ENCODE peak calls at places on chromosomes 11 and 22, in ten cellular contexts. One of them, this sample, is unnamed.

GRCh38 chr11:23903044-23903704 is 593.7 kb upstream of the LUZP2 start:
- DNase-seq in lower lobe of right lung: no peak
- DNase-seq in progenitor cell of endocrine pancreas: no peak
- DNase-seq in LNCaP clone FGC: no peak
- DNase-seq in fibroblast of lung: peak; percentile 96
- DNase-seq in fibroblast of villous mesenchyme: peak; percentile 57
- DNase-seq in AG10803: peak; percentile 80
- DNase-seq in mucosa of descending colon: no peak
- DNase-seq in neural crest cell: no peak
- DNase-seq in nephron progenitor cell: no peak
- DNase-seq in this sample: no peak

GRCh38 chr11:10298342-10298741 is 4.3 kb upstream of the SBF2 start:
- DNase-seq in lower lobe of right lung: no peak
- DNase-seq in neural crest cell: no peak
- DNase-seq in nephron progenitor cell: no peak
- DNase-seq in progenitor cell of endocrine pancreas: no peak
- DNase-seq in fibroblast of villous mesenchyme: peak; percentile 92
- DNase-seq in fibroblast of lung: peak; percentile 97
- DNase-seq in LNCaP clone FGC: no peak
- DNase-seq in AG10803: peak; percentile 85
- DNase-seq in mucosa of descending colon: no peak
- DNase-seq in this sample: no peak

GRCh38 chr22:44741929-44742328 is 10.4 kb upstream of the ARHGAP8 start:
- DNase-seq in AG10803: no peak
- DNase-seq in neural crest cell: no peak
- DNase-seq in LNCaP clone FGC: peak; percentile 70
- DNase-seq in fibroblast of villous mesenchyme: no peak
- DNase-seq in progenitor cell of endocrine pancreas: no peak
- DNase-seq in mucosa of descending colon: peak; percentile 18
- DNase-seq in nephron progenitor cell: no peak
- DNase-seq in fibroblast of lung: no peak
- DNase-seq in lower lobe of right lung: no peak
- DNase-seq in this sample: no peak

GRCh38 chr11:65112226-65112550 is 516 bp downstream of the TM7SF2 start:
- DNase-seq in nephron progenitor cell: peak; percentile 56
- DNase-seq in lower lobe of right lung: no peak
- DNase-seq in fibroblast of villous mesenchyme: no peak
- DNase-seq in fibroblast of lung: no peak
- DNase-seq in progenitor cell of endocrine pancreas: no peak
- DNase-seq in LNCaP clone FGC: no peak
- DNase-seq in mucosa of descending colon: no peak
- DNase-seq in neural crest cell: no peak
- DNase-seq in AG10803: no peak
- DNase-seq in this sample: no peak

GRCh38 chr11:114102993-114103896 is 43.7 kb downstream of the ZBTB16 start:
- DNase-seq in fibroblast of villous mesenchyme: no peak
- DNase-seq in lower lobe of right lung: no peak
- DNase-seq in fibroblast of lung: no peak
- DNase-seq in AG10803: no peak
- DNase-seq in progenitor cell of endocrine pancreas: no peak
- DNase-seq in neural crest cell: no peak
- DNase-seq in LNCaP clone FGC: no peak
- DNase-seq in nephron progenitor cell: no peak
- DNase-seq in mucosa of descending colon: no peak
- DNase-seq in this sample: no peak

GRCh38 chr22:37303821-37304274 is 21.5 kb downstream of the CYTH4 start:
- DNase-seq in AG10803: peak; percentile 83
- DNase-seq in fibroblast of lung: peak; percentile 92
- DNase-seq in mucosa of descending colon: no peak
- DNase-seq in nephron progenitor cell: no peak
- DNase-seq in fibroblast of villous mesenchyme: peak; percentile 89
- DNase-seq in neural crest cell: no peak
- DNase-seq in LNCaP clone FGC: no peak
- DNase-seq in progenitor cell of endocrine pancreas: no peak
- DNase-seq in lower lobe of right lung: peak; percentile 66
- DNase-seq in this sample: peak; percentile 98

GRCh38 chr11:33294797-33295196 is 37.6 kb downstream of the HIPK3 start:
- DNase-seq in fibroblast of villous mesenchyme: no peak
- DNase-seq in lower lobe of right lung: no peak
- DNase-seq in AG10803: no peak
- DNase-seq in progenitor cell of endocrine pancreas: no peak
- DNase-seq in nephron progenitor cell: no peak
- DNase-seq in mucosa of descending colon: no peak
- DNase-seq in fibroblast of lung: no peak
- DNase-seq in LNCaP clone FGC: no peak
- DNase-seq in neural crest cell: no peak
- DNase-seq in this sample: no peak

GRCh38 chr11:90783111-90783510 is 560.3 kb upstream of the CHORDC1 start:
- DNase-seq in nephron progenitor cell: no peak
- DNase-seq in fibroblast of lung: no peak
- DNase-seq in neural crest cell: no peak
- DNase-seq in mucosa of descending colon: no peak
- DNase-seq in AG10803: no peak
- DNase-seq in fibroblast of villous mesenchyme: no peak
- DNase-seq in progenitor cell of endocrine pancreas: no peak
- DNase-seq in lower lobe of right lung: no peak
- DNase-seq in LNCaP clone FGC: no peak
- DNase-seq in this sample: no peak

GRCh38 chr22:48546653-48547424 is 1280.8 kb downstream of the BRD1 start:
- DNase-seq in fibroblast of villous mesenchyme: no peak
- DNase-seq in LNCaP clone FGC: no peak
- DNase-seq in AG10803: no peak
- DNase-seq in fibroblast of lung: no peak
- DNase-seq in neural crest cell: no peak
- DNase-seq in mucosa of descending colon: no peak
- DNase-seq in lower lobe of right lung: no peak
- DNase-seq in progenitor cell of endocrine pancreas: no peak
- DNase-seq in nephron progenitor cell: no peak
- DNase-seq in this sample: no peak

GRCh38 chr11:74989269-74989655 is 529 bp downstream of the NEU3 start:
- DNase-seq in lower lobe of right lung: no peak
- DNase-seq in fibroblast of villous mesenchyme: no peak
- DNase-seq in nephron progenitor cell: no peak
- DNase-seq in fibroblast of lung: peak; percentile 10
- DNase-seq in mucosa of descending colon: no peak
- DNase-seq in progenitor cell of endocrine pancreas: no peak
- DNase-seq in LNCaP clone FGC: no peak
- DNase-seq in AG10803: no peak
- DNase-seq in neural crest cell: no peak
- DNase-seq in this sample: no peak

GRCh38 chr22:29748248-29748893 is 18.4 kb downstream of the ZMAT5 start:
- DNase-seq in progenitor cell of endocrine pancreas: no peak
- DNase-seq in fibroblast of lung: no peak
- DNase-seq in mucosa of descending colon: no peak
- DNase-seq in lower lobe of right lung: no peak
- DNase-seq in LNCaP clone FGC: no peak
- DNase-seq in AG10803: no peak
- DNase-seq in neural crest cell: no peak
- DNase-seq in nephron progenitor cell: no peak
- DNase-seq in fibroblast of villous mesenchyme: no peak
- DNase-seq in this sample: no peak

GRCh38 chr11:6655020-6655789 is 404 bp downstream of the DCHS1 start:
- DNase-seq in nephron progenitor cell: peak; percentile 62
- DNase-seq in LNCaP clone FGC: no peak
- DNase-seq in mucosa of descending colon: peak; percentile 54
- DNase-seq in neural crest cell: no peak
- DNase-seq in fibroblast of lung: no peak
- DNase-seq in progenitor cell of endocrine pancreas: peak; percentile 31
- DNase-seq in lower lobe of right lung: no peak
- DNase-seq in fibroblast of villous mesenchyme: no peak
- DNase-seq in AG10803: peak; percentile 15
- DNase-seq in this sample: peak; percentile 57

GRCh38 chr11:86440305-86440716 is 65.6 kb downstream of the CCDC81 start:
- DNase-seq in progenitor cell of endocrine pancreas: no peak
- DNase-seq in AG10803: peak; percentile 79
- DNase-seq in fibroblast of lung: peak; percentile 87
- DNase-seq in fibroblast of villous mesenchyme: peak; percentile 76
- DNase-seq in lower lobe of right lung: no peak
- DNase-seq in LNCaP clone FGC: no peak
- DNase-seq in nephron progenitor cell: no peak
- DNase-seq in mucosa of descending colon: no peak
- DNase-seq in neural crest cell: no peak
- DNase-seq in this sample: no peak

GRCh38 chr11:23540101-23540561 is 679.9 kb upstream of the CCDC179 start:
- DNase-seq in neural crest cell: peak; percentile 12
- DNase-seq in progenitor cell of endocrine pancreas: peak; percentile 17
- DNase-seq in fibroblast of villous mesenchyme: peak; percentile 34
- DNase-seq in LNCaP clone FGC: no peak
- DNase-seq in mucosa of descending colon: no peak
- DNase-seq in AG10803: peak; percentile 41
- DNase-seq in fibroblast of lung: peak; percentile 77
- DNase-seq in lower lobe of right lung: no peak
- DNase-seq in nephron progenitor cell: peak; percentile 36
- DNase-seq in this sample: no peak

GRCh38 chr22:41780714-41781507 is 19.6 kb upstream of the CCDC134 start:
- DNase-seq in progenitor cell of endocrine pancreas: no peak
- DNase-seq in lower lobe of right lung: peak; percentile 83
- DNase-seq in AG10803: peak; percentile 56
- DNase-seq in fibroblast of villous mesenchyme: peak; percentile 65
- DNase-seq in LNCaP clone FGC: no peak
- DNase-seq in nephron progenitor cell: no peak
- DNase-seq in mucosa of descending colon: peak; percentile 93
- DNase-seq in fibroblast of lung: peak; percentile 50
- DNase-seq in neural crest cell: no peak
- DNase-seq in this sample: peak; percentile 98

GRCh38 chr11:95301497-95301896 is 70.5 kb upstream of the SESN3 start:
- DNase-seq in neural crest cell: no peak
- DNase-seq in LNCaP clone FGC: no peak
- DNase-seq in fibroblast of lung: peak; percentile 74
- DNase-seq in nephron progenitor cell: no peak
- DNase-seq in fibroblast of villous mesenchyme: no peak
- DNase-seq in AG10803: peak; percentile 3
- DNase-seq in mucosa of descending colon: no peak
- DNase-seq in progenitor cell of endocrine pancreas: no peak
- DNase-seq in lower lobe of right lung: peak; percentile 53
- DNase-seq in this sample: no peak

GRCh38 chr11:68076371-68077042 is 37.7 kb downstream of the TCIRG1 start:
- DNase-seq in nephron progenitor cell: no peak
- DNase-seq in AG10803: no peak
- DNase-seq in mucosa of descending colon: no peak
- DNase-seq in LNCaP clone FGC: no peak
- DNase-seq in fibroblast of lung: no peak
- DNase-seq in progenitor cell of endocrine pancreas: no peak
- DNase-seq in fibroblast of villous mesenchyme: peak; percentile 37
- DNase-seq in neural crest cell: no peak
- DNase-seq in lower lobe of right lung: no peak
- DNase-seq in this sample: no peak
- TF ChIP-seq CTCF in nephron progenitor cell: no peak
- TF ChIP-seq CTCF in AG10803: no peak
- TF ChIP-seq CTCF in mucosa of descending colon: no peak
- TF ChIP-seq CTCF in LNCaP clone FGC: no peak
- TF ChIP-seq CTCF in fibroblast of lung: peak; percentile 28
- TF ChIP-seq CTCF in progenitor cell of endocrine pancreas: peak; percentile 54
- TF ChIP-seq CTCF in fibroblast of villous mesenchyme: peak; percentile 51
- TF ChIP-seq CTCF in neural crest cell: no peak
- TF ChIP-seq CTCF in lower lobe of right lung: peak; percentile 26
- TF ChIP-seq CTCF in this sample: no peak

DNA sequence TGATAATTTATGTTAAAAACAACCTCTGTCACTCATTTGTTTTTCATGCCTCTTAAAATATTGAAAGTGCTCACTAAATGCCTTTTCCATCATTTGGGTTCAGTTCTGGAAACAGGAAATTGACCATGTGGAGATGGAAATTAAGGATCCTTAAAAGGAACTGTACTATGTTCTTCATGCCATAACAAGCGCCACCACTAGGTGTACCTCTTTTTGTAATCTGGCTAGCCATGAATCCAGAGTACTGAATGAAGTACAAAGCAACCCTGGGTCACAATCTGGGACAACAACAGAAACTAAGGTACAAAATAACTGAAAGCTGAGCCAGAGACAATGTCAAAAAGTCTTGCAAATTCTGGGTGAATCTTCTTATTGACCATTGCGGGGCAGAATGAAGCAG is 559.1 kb downstream of the FAM181B start:
- DNase-seq in fibroblast of lung: no peak
- DNase-seq in LNCaP clone FGC: no peak
- DNase-seq in progenitor cell of endocrine pancreas: no peak
- DNase-seq in mucosa of descending colon: no peak
- DNase-seq in lower lobe of right lung: no peak
- DNase-seq in fibroblast of villous mesenchyme: no peak
- DNase-seq in neural crest cell: no peak
- DNase-seq in AG10803: no peak
- DNase-seq in nephron progenitor cell: no peak
- DNase-seq in this sample: no peak
- TF ChIP-seq CTCF in fibroblast of lung: no peak
- TF ChIP-seq CTCF in LNCaP clone FGC: peak; percentile 51
- TF ChIP-seq CTCF in progenitor cell of endocrine pancreas: peak; percentile 42
- TF ChIP-seq CTCF in mucosa of descending colon: no peak
- TF ChIP-seq CTCF in lower lobe of right lung: no peak
- TF ChIP-seq CTCF in fibroblast of villous mesenchyme: peak; percentile 12
- TF ChIP-seq CTCF in neural crest cell: peak; percentile 60
- TF ChIP-seq CTCF in AG10803: no peak
- TF ChIP-seq CTCF in nephron progenitor cell: peak; percentile 53
- TF ChIP-seq CTCF in this sample: peak; percentile 12

DNA sequence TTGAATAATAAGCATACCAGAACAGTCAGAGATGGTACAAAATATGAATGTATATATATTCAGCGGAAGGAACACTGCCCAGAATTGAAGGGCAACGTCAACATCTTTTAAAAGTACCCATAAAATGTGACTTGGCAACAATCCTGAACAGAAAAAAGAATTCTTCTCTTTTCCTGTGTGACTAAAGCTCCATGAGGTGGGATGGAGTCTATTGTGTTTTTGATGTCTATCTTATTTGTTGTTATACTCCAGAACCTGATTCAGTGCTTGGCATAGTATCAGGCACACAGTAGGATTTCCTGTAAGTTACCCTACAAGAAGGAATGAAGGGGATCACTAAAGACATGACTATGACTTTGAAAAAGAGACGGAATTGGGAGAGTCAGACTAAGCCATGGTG is 10.3 kb downstream of the LDLRAD3 start:
- DNase-seq in nephron progenitor cell: no peak
- DNase-seq in progenitor cell of endocrine pancreas: no peak
- DNase-seq in AG10803: no peak
- DNase-seq in LNCaP clone FGC: no peak
- DNase-seq in fibroblast of villous mesenchyme: no peak
- DNase-seq in lower lobe of right lung: no peak
- DNase-seq in fibroblast of lung: no peak
- DNase-seq in neural crest cell: no peak
- DNase-seq in mucosa of descending colon: no peak
- DNase-seq in this sample: no peak
- TF ChIP-seq CTCF in nephron progenitor cell: no peak
- TF ChIP-seq CTCF in progenitor cell of endocrine pancreas: no peak
- TF ChIP-seq CTCF in AG10803: no peak
- TF ChIP-seq CTCF in LNCaP clone FGC: no peak
- TF ChIP-seq CTCF in fibroblast of villous mesenchyme: no peak
- TF ChIP-seq CTCF in lower lobe of right lung: no peak
- TF ChIP-seq CTCF in fibroblast of lung: no peak
- TF ChIP-seq CTCF in neural crest cell: no peak
- TF ChIP-seq CTCF in mucosa of descending colon: no peak
- TF ChIP-seq CTCF in this sample: no peak

DNA sequence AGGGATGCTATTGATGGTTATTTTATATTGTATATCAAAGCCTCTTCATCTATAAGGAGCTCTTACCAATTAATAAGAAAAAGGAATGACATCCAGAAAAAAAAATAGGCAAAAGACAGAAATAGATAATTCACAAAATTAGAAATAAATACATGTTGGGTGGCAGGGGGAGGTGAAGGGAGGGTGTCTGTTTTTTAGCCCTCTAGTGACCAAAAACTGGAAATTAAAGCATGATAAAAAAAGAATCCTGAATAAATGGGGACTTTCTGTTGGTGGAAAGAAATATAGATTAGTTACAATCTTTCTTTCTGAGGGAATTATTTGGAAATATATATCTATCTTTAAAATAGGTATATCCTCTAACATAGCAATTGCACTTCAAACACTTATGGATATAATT is 42.0 kb upstream of the TTC36 start:
- DNase-seq in mucosa of descending colon: no peak
- DNase-seq in progenitor cell of endocrine pancreas: no peak
- DNase-seq in AG10803: no peak
- DNase-seq in lower lobe of right lung: no peak
- DNase-seq in fibroblast of lung: no peak
- DNase-seq in neural crest cell: no peak
- DNase-seq in nephron progenitor cell: no peak
- DNase-seq in LNCaP clone FGC: no peak
- DNase-seq in fibroblast of villous mesenchyme: no peak
- DNase-seq in this sample: no peak
- TF ChIP-seq CTCF in mucosa of descending colon: no peak
- TF ChIP-seq CTCF in progenitor cell of endocrine pancreas: peak; percentile 31
- TF ChIP-seq CTCF in AG10803: peak; percentile 20
- TF ChIP-seq CTCF in lower lobe of right lung: no peak
- TF ChIP-seq CTCF in fibroblast of lung: no peak
- TF ChIP-seq CTCF in neural crest cell: peak; percentile 33
- TF ChIP-seq CTCF in nephron progenitor cell: no peak
- TF ChIP-seq CTCF in LNCaP clone FGC: no peak
- TF ChIP-seq CTCF in fibroblast of villous mesenchyme: no peak
- TF ChIP-seq CTCF in this sample: no peak

This sample was measured in CD14-positive monocyte.